ENCODE peak calls at places on chromosome X, in seven cellular contexts. V is esophagus squamous epithelium, H is uterus, M is psoas muscle, Q is H9, Z is colonic mucosa, X is cardiac muscle cell. I is an unnamed sample. For H3K9me3, the result is how much of the 10 kb centered on the place peaks cover.

GRCh38 chrX:41779941-41780340 is 56.0 kb downstream of the GPR82 start:
- DNase-seq in Q (no peak), V (no peak), Z (no peak), M (no peak), H (no peak), X (no peak), I (no peak)

GRCh38 chrX:151754042-151754419 is 19.5 kb downstream of the CNGA2 start:
- DNase-seq in X (no peak), Q (peak), H (peak), Z (no peak), V (no peak), M (no peak), I (peak)

GRCh38 chrX:119706616-119707015 is 13.6 kb upstream of the SEPTIN6 start:
- DNase-seq in X (no peak), Z (no peak), V (no peak), Q (no peak), M (no peak), H (no peak), I (no peak)

GRCh38 chrX:41688835-41689234 is at the start of gene GPR34:
- DNase-seq in Z (no peak), Q (no peak), M (no peak), V (no peak), H (no peak), X (no peak), I (no peak)

GRCh38 chrX:9357500-9358139 is 107.2 kb upstream of the TBL1X start:
- DNase-seq in Z (no peak), M (no peak), H (no peak), Q (no peak), V (no peak), X (no peak), I (no peak)

GRCh38 chrX:11363069-11363594 is 69.9 kb downstream of the AMELX start:
- DNase-seq in X (no peak), Q (no peak), M (no peak), H (no peak), V (no peak), Z (no peak), I (no peak)

GRCh38 chrX:145405012-145405411 is 157.7 kb downstream of the SPANXN1 start:
- DNase-seq in X (peak), Q (no peak), V (no peak), H (no peak), M (no peak), Z (peak), I (peak)

GRCh38 chrX:102833136-102833535 is 103.9 kb upstream of the RAB40AL start:
- DNase-seq in Z (no peak), X (no peak), Q (no peak), V (no peak), H (no peak), M (no peak), I (no peak)

GRCh38 chrX:10379848-10380247 is 223.1 kb downstream of the CLCN4 start:
- DNase-seq in M (no peak), Q (no peak), H (no peak), V (no peak), Z (no peak), X (no peak), I (peak)

GRCh38 chrX:17529349-17529748 is 154.3 kb downstream of the NHS start:
- DNase-seq in V (no peak), Q (no peak), Z (no peak), H (no peak), M (no peak), X (no peak), I (no peak)

DNA sequence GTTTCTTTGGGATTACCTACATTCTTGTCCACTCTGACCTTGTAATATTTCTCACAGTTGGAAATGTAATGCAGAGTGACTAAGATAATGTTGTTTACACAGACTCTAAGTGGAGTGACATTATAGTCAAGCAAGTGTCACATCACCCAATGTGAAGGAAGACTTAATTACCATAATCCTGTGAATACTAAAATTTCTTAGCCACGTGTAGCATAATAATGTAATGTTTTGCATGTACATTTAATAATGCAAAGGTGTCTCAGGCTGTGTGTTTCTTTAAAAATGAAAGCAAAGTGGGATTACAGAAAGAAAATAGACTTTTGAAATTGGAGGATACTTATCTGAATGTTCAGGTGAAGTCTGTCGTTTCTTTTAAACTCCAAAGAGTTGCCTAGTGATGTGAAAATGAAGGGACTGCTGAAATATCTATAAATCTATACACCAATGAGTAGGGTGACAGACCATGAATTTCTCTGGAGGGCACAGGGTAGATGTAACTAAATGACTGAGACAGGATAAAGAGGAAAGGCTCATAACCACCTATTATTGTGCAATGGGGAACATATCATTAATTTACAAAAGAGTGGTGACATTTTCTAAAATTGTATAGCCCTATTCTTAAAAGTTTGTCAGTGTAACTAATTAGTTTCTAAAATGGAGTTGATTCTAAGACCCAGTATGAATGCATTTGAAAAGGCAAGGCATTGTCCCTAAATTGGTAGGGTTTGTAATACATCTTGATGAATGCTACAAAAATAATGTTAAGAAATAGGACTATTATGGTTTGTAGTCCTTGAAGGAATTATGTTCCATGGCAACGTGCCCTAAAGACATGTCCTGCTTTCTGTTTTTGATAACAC is 235.7 kb downstream of the DACH2 start:
- DNase-seq in Q (no peak), M (no peak), V (no peak), Z (no peak), X (no peak), H (no peak), I (no peak)
- H3K9me3 ChIP-seq in Q (under half), M (under half), V (under half), Z (under half), X (under half), H (under half), I (under half)

GRCh38 chrX:136194546-136194945 is 47.2 kb downstream of the FHL1 start:
- DNase-seq in M (no peak), Z (no peak), Q (no peak), V (no peak), H (no peak), X (no peak), I (no peak)

GRCh38 chrX:136195247-136195646 is 47.9 kb downstream of the FHL1 start:
- DNase-seq in M (no peak), Q (no peak), X (no peak), H (no peak), Z (no peak), V (no peak), I (no peak)

GRCh38 chrX:136198010-136198409 is 50.7 kb downstream of the FHL1 start:
- DNase-seq in Z (no peak), M (no peak), Q (no peak), H (no peak), X (no peak), V (no peak), I (no peak)

GRCh38 chrX:136198678-136199243 is 51.4 kb downstream of the FHL1 start:
- DNase-seq in H (no peak), X (no peak), V (no peak), M (peak), Q (no peak), Z (no peak), I (no peak)

GRCh38 chrX:136196691-136197155 is 49.4 kb downstream of the FHL1 start:
- DNase-seq in Z (no peak), M (no peak), Q (no peak), H (no peak), X (no peak), V (no peak), I (no peak)
- H3K27ac ChIP-seq in Z (no peak), M (peak), Q (no peak), H (peak), X (no peak), V (peak), I (no peak)

DNA sequence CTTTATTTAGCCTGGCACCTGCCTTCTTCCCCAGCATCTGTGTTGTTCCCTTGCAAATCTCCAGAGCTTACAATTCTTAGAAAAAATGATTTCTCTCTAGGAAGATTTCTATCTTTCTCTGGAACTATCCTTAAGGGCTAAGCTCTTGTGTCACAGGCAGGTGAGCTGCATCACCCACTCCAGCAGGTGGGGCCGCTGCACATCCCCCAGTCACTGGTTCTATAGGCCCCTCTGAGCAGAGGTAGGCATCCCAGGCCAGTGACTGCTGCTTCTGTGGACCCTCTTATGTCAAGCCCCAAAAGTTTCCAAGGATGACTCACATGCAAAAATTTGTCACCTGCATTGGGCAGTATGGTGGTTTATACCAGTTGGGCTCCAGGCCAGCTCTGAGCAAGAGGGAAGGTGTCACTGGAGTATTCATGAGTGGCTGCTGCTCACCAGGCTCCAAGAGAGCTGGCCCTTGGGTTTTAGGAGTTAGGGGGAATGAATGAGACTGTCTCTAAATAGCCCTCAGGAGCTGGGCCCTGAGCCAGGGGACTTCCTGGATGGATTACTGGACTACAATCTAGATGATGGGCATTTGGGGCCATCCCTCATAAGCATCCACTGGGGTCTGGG is 208.1 kb upstream of the EOLA2 start:
- DNase-seq in Z (no peak), Q (no peak), X (no peak), M (no peak), V (no peak), H (no peak), I (no peak)
- TF ChIP-seq CTCF in Z (no peak), Q (peak), X (no peak), M (no peak), V (no peak), H (no peak), I (no peak)

DNA sequence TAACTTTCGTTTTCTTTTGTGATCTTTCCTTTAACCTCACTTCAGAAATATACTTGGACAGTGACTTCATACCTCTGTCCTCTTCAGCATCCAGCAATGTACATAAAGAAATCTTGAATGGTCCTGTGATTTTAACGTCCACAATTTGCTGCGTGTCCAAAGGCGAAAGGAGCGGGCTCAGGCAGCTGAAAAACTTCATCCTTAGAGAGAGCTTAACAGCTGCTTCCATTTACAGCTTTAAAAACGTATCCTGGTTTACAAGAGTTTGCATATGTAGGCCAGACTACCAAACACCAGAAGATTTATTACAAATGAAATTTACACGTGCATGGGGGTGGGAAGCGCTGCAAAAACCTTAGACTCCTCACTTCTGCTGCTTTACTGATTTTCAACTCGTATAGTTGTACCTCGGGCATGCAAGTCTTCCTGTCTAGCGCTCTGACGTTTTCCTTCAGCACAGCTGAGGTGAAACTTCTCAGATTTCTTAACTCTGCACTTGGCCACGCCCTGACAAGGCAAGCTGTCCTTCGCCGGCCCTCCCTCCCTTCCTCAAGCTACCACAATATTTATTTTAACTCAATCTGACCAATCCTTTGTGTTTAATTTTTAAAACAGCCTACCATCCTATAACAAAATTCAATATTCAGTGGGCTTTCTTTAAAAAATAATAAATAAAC is 406.4 kb downstream of the FAM47A start:
- DNase-seq in M (no peak), H (peak), Z (no peak), V (no peak), Q (peak), X (peak), I (peak)
- H3K9me3 ChIP-seq in M (under half), H (under half), Z (under half), V (under half), Q (under half), X (under half), I (under half)

GRCh38 chrX:70479197-70479969 is 34.7 kb downstream of the DLG3 start:
- DNase-seq in Z (no peak), H (no peak), M (no peak), V (no peak), Q (no peak), X (no peak), I (no peak)
- H3K27ac ChIP-seq in Z (peak), H (peak), M (no peak), V (peak), Q (no peak), X (peak), I (no peak)

DNA sequence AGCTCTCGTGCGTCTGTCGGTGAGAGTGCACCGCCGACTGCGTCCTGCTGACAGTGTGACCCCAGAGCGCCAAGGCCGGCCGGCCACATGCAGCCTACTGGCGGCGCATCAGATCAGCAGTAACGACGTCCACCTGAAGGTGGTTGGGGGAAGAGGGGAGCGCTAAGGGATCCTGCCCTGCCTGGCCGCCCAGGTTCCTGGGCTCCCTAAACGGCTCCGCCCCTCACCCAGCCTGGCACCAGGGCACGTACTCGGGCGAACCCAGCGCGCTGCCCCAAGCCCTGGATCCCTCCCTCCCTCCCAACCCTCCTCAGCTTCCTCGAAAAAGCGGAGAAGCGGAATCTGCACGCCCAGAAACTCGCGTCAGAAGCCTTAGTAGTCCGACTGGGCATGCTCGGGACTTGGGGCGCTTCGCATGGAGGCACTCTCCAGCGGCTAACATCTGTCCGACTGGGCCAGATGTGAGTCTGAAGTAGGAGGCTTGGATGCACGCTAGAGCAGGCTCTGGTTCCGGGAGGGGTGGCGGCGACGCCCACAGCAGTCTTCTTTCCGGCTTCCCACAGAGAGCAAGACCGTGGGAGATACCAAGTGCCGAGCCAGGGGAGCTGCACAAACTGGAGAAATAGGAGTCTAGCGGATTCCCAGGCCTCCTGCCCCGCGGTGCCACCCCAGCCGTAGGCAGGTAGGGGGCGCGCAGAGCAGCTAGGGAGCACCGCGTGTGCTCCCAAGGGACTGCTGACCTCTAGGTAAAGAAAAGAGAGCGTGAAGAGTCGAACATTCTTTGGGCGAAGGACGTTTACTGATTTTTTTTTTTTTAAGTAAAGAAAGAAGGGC is 114.4 kb upstream of the TEX13C start:
- DNase-seq in Z (peak), V (no peak), M (peak), Q (peak), H (peak), X (peak), I (peak)
- TF ChIP-seq CTCF in Z (no peak), V (no peak), M (peak), Q (peak), H (no peak), X (no peak), I (peak)

GRCh38 chrX:48715876-48716502 is 19.5 kb downstream of the SUV39H1 start:
- DNase-seq in X (no peak), V (no peak), H (no peak), Z (no peak), M (no peak), Q (no peak), I (no peak)
- H3K9me3 ChIP-seq in X (under half), V (under half), H (under half), Z (under half), M (under half), Q (under half), I (under half)

GRCh38 chrX:22073928-22074327 is 41.8 kb downstream of the PHEX start:
- DNase-seq in X (no peak), H (no peak), M (no peak), Z (no peak), V (no peak), Q (no peak), I (no peak)
- H3K27ac ChIP-seq in X (no peak), H (no peak), M (no peak), Z (no peak), V (no peak), Q (no peak), I (no peak)

GRCh38 chrX:110448459-110448858 is 89.8 kb downstream of the RTL9 start:
- DNase-seq in Q (peak), V (no peak), X (no peak), Z (no peak), H (no peak), M (no peak), I (no peak)

GRCh38 chrX:110444996-110445395 is 86.3 kb downstream of the RTL9 start:
- DNase-seq in X (no peak), Q (no peak), H (no peak), Z (no peak), M (no peak), V (no peak), I (no peak)

GRCh38 chrX:110437686-110438085 is 79.0 kb downstream of the RTL9 start:
- DNase-seq in M (no peak), Z (no peak), V (no peak), X (no peak), Q (no peak), H (no peak), I (no peak)

GRCh38 chrX:110440016-110440805 is 81.6 kb downstream of the RTL9 start:
- DNase-seq in Q (no peak), M (no peak), H (no peak), V (no peak), X (no peak), Z (no peak), I (no peak)

GRCh38 chrX:110442631-110443030 is 84.0 kb downstream of the RTL9 start:
- DNase-seq in X (peak), M (no peak), V (no peak), Q (peak), Z (no peak), H (no peak), I (peak)
- TF ChIP-seq CTCF in X (peak), M (no peak), V (no peak), Q (peak), Z (no peak), H (no peak), I (peak)

I was measured in A673.